ENCODE peak calls at places on chromosomes 6 and 20, in five cellular contexts. O is CD4-positive, alpha-beta T cell; F is astrocyte of the spinal cord; C is neural crest cell; Z is mesothelial cell of epicardium. J is an unnamed sample.

GRCh38 chr6:147752686-147753418 is 244.4 kb downstream of the SAMD5 start:
- DNase-seq in O (no peak), F (no peak), C (no peak), Z (no peak), J (no peak)

GRCh38 chr6:44304282-44305199 is 8.6 kb downstream of the AARS2 start:
- DNase-seq in O (peak), F (peak), C (peak), Z (no peak), J (no peak)

GRCh38 chr20:18477821-18478220 is 10.6 kb downstream of the POLR3F start:
- DNase-seq in O (no peak), F (no peak), C (no peak), Z (no peak), J (no peak)

GRCh38 chr6:167915139-167915538 is 82.3 kb upstream of the KIF25 start:
- DNase-seq in O (no peak), F (no peak), C (no peak), Z (no peak), J (no peak)

GRCh38 chr6:77466055-77467028 is 3.1 kb upstream of the HTR1B start:
- DNase-seq in O (no peak), F (peak), C (peak), Z (no peak), J (no peak)

GRCh38 chr20:22312744-22313346 is 271.5 kb downstream of the FOXA2 start:
- DNase-seq in O (no peak), F (peak), C (peak), Z (no peak), J (no peak)

GRCh38 chr20:2701671-2702081 is 9.1 kb downstream of the EBF4 start:
- DNase-seq in O (no peak), F (no peak), C (no peak), Z (no peak), J (no peak)

GRCh38 chr20:44526129-44526528 is 4.3 kb upstream of the SERINC3 start:
- DNase-seq in O (no peak), F (peak), C (no peak), Z (no peak), J (no peak)

GRCh38 chr20:39124064-39124463 is 161.9 kb downstream of the DHX35 start:
- DNase-seq in O (no peak), F (no peak), C (no peak), Z (no peak), J (no peak)

GRCh38 chr20:45782890-45783289 is 8.8 kb downstream of the WFDC3 start:
- DNase-seq in O (no peak), F (no peak), C (no peak), Z (no peak), J (no peak)

GRCh38 chr6:85795966-85796365 is 153.3 kb upstream of the SYNCRIP start:
- DNase-seq in O (no peak), F (no peak), C (no peak), Z (no peak), J (no peak)

GRCh38 chr6:87660226-87660886 is 41.7 kb downstream of the AKIRIN2 start:
- DNase-seq in O (no peak), F (peak), C (no peak), Z (no peak), J (no peak)

GRCh38 chr6:102679844-102680243 is 1286.3 kb downstream of the GRIK2 start:
- DNase-seq in O (no peak), F (no peak), C (no peak), Z (no peak), J (no peak)

GRCh38 chr6:29425075-29425474 is 10.3 kb downstream of the OR12D1 start:
- DNase-seq in O (no peak), F (no peak), C (no peak), Z (no peak), J (no peak)

GRCh38 chr20:53040678-53041674 is 68.8 kb downstream of the TSHZ2 start:
- DNase-seq in O (no peak), F (no peak), C (no peak), Z (no peak), J (peak)

GRCh38 chr20:615494-615893 is 5.4 kb upstream of the TCF15 start:
- DNase-seq in O (no peak), F (no peak), C (no peak), Z (no peak), J (no peak)

GRCh38 chr20:1308702-1309095 is 20.2 kb downstream of the SDCBP2 start:
- DNase-seq in O (no peak), F (no peak), C (no peak), Z (no peak), J (no peak)

GRCh38 chr20:45972500-45973183 is 639 bp upstream of the ZNF335 start:
- DNase-seq in O (no peak), F (no peak), C (no peak), Z (no peak), J (no peak)

GRCh38 chr6:27752038-27752885 is 159.9 kb downstream of the OR2B2 start:
- DNase-seq in O (peak), F (peak), C (peak), Z (no peak), J (no peak)

GRCh38 chr6:79895382-79896100 is 51.8 kb downstream of the ELOVL4 start:
- DNase-seq in O (no peak), F (no peak), C (no peak), Z (no peak), J (no peak)

GRCh38 chr6:7535498-7535897 is 6.0 kb upstream of the DSP start:
- DNase-seq in O (no peak), F (peak), C (no peak), Z (no peak), J (no peak)

GRCh38 chr6:4176907-4177306 is 41.5 kb upstream of the ECI2 start:
- DNase-seq in O (no peak), F (no peak), C (no peak), Z (no peak), J (no peak)

GRCh38 chr6:83308833-83309232 is 115.7 kb downstream of the RWDD2A start:
- DNase-seq in O (no peak), F (no peak), C (no peak), Z (no peak), J (no peak)

GRCh38 chr6:117829594-117830319 is 77.3 kb upstream of the SLC35F1 start:
- DNase-seq in O (no peak), F (peak), C (peak), Z (no peak), J (no peak)

GRCh38 chr6:111657146-111657545 is 51.5 kb upstream of the TRAF3IP2 start:
- DNase-seq in O (no peak), F (peak), C (no peak), Z (no peak), J (no peak)

GRCh38 chr6:14466278-14466677 is 348.7 kb downstream of the CD83 start:
- DNase-seq in O (no peak), F (no peak), C (no peak), Z (no peak), J (no peak)

GRCh38 chr6:79377047-79377446 is 142.6 kb upstream of the HMGN3 start:
- DNase-seq in O (no peak), F (peak), C (no peak), Z (no peak), J (no peak)

GRCh38 chr6:101534386-101534785 is 140.9 kb downstream of the GRIK2 start:
- DNase-seq in O (no peak), F (peak), C (no peak), Z (no peak), J (no peak)

GRCh38 chr6:169172435-169172834 is 81.2 kb downstream of the THBS2 start:
- DNase-seq in O (no peak), F (peak), C (no peak), Z (no peak), J (no peak)

GRCh38 chr6:3163248-3163594 is 5.9 kb upstream of the TUBB2A start:
- DNase-seq in O (no peak), F (no peak), C (no peak), Z (no peak), J (no peak)
- TF ChIP-seq CTCF in O (no peak), F (peak), C (no peak), Z (no peak), J (no peak)

DNA sequence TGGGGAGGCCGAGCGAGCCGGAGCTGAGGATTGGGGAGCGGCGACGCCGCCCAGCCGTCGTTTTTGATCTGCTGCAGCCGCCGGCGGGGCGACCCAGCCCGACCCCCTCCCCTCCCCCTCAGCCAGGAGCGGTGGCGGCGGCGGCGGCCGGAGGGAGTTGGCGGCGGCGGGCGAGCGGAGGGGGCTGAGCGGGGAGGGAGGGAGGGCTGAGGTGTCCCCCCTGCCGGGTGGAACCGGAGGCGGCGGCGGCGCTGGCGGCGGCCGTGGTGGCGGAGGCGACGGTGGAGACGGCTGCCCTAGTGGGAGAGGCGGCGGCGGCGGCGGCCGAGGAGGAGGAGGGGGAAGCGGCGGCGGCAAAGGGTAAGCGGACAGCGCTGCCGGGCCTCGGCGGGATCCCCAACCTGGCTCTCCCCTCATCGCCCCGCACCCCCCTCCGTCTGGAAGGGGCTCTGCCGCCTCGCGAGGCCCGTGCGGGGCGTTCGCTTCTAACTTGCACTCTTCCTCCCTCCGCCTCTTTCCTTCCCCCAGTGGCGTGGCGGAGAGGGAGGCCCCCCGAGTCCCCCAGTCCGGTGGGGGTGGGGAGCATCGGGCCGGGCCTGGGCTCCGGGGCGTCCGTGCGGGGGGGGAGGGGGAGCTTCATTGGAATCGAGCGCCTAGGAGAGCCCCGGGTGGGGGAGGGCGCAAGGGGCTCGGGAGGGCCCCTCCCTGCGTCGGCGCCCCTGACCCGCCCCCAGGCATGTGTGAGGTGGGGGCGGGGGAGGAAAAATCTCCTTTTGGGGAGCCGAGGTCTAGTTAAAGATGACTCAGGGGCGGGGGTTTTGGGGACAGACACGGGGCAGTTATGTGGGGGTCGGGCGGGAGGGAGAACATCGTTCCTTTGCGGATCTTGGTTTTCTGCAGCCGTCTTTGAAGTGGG is at the start of gene TAB2:
- DNase-seq in O (peak), F (peak), C (peak), Z (peak), J (no peak)
- TF ChIP-seq CTCF in O (no peak), F (no peak), C (no peak), Z (no peak), J (no peak)

GRCh38 chr20:48777005-48777404 is 50.8 kb downstream of the PREX1 start:
- DNase-seq in O (no peak), F (no peak), C (no peak), Z (no peak), J (no peak)
- TF ChIP-seq CTCF in O (no peak), F (no peak), C (no peak), Z (no peak), J (no peak)

DNA sequence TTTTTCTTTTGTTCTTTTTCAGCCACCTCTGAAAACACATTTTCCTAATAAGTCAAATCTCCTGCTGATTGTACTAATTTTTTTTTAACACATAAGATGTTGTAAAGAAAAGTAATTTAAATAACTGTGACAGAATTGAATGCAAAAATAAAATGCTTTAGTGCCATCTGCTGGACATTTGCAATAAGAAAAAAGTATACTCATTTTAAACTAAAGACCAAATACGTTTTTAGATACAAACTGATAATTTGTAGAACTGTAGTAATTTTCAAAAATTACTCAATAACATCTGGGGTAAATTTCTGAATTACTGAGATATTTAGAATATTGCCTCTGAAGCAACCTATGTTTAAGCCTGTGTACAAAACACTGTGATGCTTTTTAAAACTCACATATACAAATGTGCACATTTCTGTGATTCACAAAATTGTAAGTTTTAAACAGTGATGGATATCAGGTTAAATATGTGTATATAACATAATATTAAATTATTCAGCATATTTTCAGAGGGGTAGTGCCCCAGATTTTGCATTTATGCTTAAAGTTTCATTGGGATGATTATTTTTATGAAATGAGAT is 198.7 kb downstream of the RIMS1 start:
- DNase-seq in O (no peak), F (peak), C (no peak), Z (no peak), J (no peak)
- TF ChIP-seq CTCF in O (no peak), F (peak), C (peak), Z (peak), J (no peak)

GRCh38 chr6:139291813-139292619 is at the start of gene TXLNB:
- DNase-seq in O (peak), F (peak), C (peak), Z (no peak), J (peak)
- TF ChIP-seq CTCF in O (no peak), F (no peak), C (no peak), Z (no peak), J (no peak)

DNA sequence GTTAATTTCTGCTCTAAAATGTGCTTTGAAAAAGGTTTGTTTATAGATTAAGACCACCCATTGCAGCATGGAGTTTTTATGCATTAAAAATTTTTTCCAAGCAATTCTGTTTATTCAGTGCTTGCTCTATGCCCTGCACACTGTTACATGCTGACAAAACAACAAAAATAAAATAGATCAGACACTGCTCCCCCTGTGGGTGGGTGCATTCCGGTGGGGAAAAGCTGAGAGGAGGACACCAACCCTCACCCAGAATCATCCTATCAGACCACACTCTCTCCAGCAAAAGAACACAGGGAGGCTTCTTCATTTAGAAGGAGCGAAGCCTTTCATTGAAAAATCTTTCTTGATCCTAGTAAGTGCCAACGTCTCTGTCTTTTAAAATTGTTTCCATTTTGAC is 102.6 kb downstream of the F13A1 start:
- DNase-seq in O (no peak), F (no peak), C (no peak), Z (no peak), J (no peak)
- TF ChIP-seq CTCF in O (no peak), F (no peak), C (no peak), Z (no peak), J (no peak)

GRCh38 chr6:82249381-82250253 is 2.1 kb upstream of the IBTK start:
- DNase-seq in O (no peak), F (no peak), C (no peak), Z (no peak), J (no peak)

GRCh38 chr6:82248233-82248735 is 740 bp upstream of the IBTK start:
- DNase-seq in O (no peak), F (peak), C (no peak), Z (no peak), J (no peak)

GRCh38 chr6:82246802-82247633 is 526 bp downstream of the IBTK start:
- DNase-seq in O (no peak), F (peak), C (peak), Z (peak), J (no peak)

GRCh38 chr6:82247634-82248232 is at the start of gene IBTK:
- DNase-seq in O (peak), F (peak), C (peak), Z (peak), J (peak)

DNA sequence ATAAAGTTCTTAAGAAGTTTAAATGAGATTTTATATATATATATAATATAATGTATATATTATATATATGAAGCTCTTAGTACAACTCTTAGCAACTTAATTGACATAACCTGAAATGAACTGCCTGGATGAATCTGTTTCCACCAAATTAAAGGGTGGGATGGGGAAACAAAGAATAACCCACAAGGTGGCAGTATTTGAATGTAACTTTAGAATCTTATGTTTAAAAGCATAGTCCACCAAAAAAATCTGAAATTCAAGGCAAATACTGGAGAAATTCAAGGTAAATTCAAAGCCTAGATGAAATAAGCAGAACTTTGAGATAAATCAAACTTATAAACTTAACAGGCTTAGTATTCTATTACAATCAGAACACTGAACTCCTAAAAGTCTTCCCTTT is 4.4 kb upstream of the IBTK start:
- DNase-seq in O (no peak), F (peak), C (no peak), Z (no peak), J (no peak)
- TF ChIP-seq CTCF in O (peak), F (peak), C (peak), Z (peak), J (no peak)

GRCh38 chr6:50091641-50092040 is 41.9 kb upstream of the DEFB112 start:
- DNase-seq in O (no peak), F (no peak), C (no peak), Z (no peak), J (no peak)

GRCh38 chr6:50093116-50093937 is 43.6 kb upstream of the DEFB112 start:
- DNase-seq in O (no peak), F (no peak), C (no peak), Z (no peak), J (no peak)

GRCh38 chr6:50087231-50087954 is 37.7 kb upstream of the DEFB112 start:
- DNase-seq in O (no peak), F (peak), C (no peak), Z (no peak), J (no peak)
- TF ChIP-seq CTCF in O (no peak), F (no peak), C (no peak), Z (no peak), J (no peak)

DNA sequence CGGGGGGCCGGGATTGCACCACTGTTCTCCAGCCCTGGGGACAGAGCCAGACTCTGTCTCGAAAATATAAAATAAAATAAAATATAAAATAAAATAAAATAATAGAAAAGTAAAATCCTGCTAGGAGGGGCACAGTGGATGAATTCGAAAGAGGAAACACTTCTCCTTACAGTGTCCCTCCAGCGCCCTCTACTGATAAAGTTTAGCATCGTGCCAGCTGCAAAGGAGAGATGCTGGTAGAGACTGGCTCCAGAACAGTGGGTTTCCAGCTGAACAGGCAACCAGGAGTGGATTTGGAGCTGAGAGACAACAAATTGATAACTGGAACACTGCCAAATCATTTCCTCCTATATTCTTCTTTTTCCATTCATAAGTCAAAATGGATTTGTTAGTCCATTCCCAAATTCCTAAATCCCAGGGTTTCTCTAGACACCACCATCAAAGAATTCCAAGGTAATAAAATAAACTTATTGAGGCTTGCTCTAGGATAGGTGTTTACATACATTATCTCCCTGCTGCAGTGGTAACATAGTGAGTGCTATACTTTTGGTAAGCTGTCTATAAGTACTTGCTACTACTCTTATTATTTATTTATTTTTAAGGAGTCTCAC is 31.7 kb upstream of the TBPL1 start:
- DNase-seq in O (peak), F (peak), C (peak), Z (peak), J (peak)
- TF ChIP-seq CTCF in O (peak), F (peak), C (peak), Z (peak), J (peak)

GRCh38 chr6:138370631-138371451 is 6.9 kb upstream of the SMIM28 start:
- DNase-seq in O (no peak), F (no peak), C (no peak), Z (no peak), J (no peak)
- TF ChIP-seq CTCF in O (no peak), F (no peak), C (no peak), Z (no peak), J (no peak)